ENCODE peak calls at places on chromosome 3, in ten cellular contexts. One of them, this sample, is unnamed.

GRCh38 chr3:115986555-115987207 is 363.4 kb downstream of the GAP43 start:
- DNase-seq in HTR-8/SVneo: no peak
- DNase-seq in DMS79: no peak
- DNase-seq in right cardiac atrium: no peak
- DNase-seq in mesenteric fat pad: no peak
- DNase-seq in effector memory CD8-positive, alpha-beta T cell: no peak
- DNase-seq in NT2/D1: no peak
- DNase-seq in substantia nigra: no peak
- DNase-seq in T-helper 2 cell: no peak
- DNase-seq in stomach: no peak
- DNase-seq in this sample: no peak

GRCh38 chr3:113712129-113712528 is 15.7 kb upstream of the USF3 start:
- DNase-seq in substantia nigra: no peak
- DNase-seq in right cardiac atrium: no peak
- DNase-seq in DMS79: no peak
- DNase-seq in NT2/D1: no peak
- DNase-seq in mesenteric fat pad: no peak
- DNase-seq in HTR-8/SVneo: no peak
- DNase-seq in T-helper 2 cell: no peak
- DNase-seq in stomach: no peak
- DNase-seq in effector memory CD8-positive, alpha-beta T cell: no peak
- DNase-seq in this sample: no peak

GRCh38 chr3:22121068-22121706 is 370.2 kb upstream of the ZNF385D start:
- DNase-seq in HTR-8/SVneo: no peak
- DNase-seq in NT2/D1: no peak
- DNase-seq in DMS79: no peak
- DNase-seq in right cardiac atrium: no peak
- DNase-seq in substantia nigra: no peak
- DNase-seq in effector memory CD8-positive, alpha-beta T cell: no peak
- DNase-seq in mesenteric fat pad: no peak
- DNase-seq in stomach: no peak
- DNase-seq in T-helper 2 cell: no peak
- DNase-seq in this sample: no peak

GRCh38 chr3:49554639-49555265 is 475 bp downstream of the BSN start:
- DNase-seq in effector memory CD8-positive, alpha-beta T cell: no peak
- DNase-seq in NT2/D1: no peak
- DNase-seq in stomach: peak; percentile 65
- DNase-seq in DMS79: no peak
- DNase-seq in mesenteric fat pad: no peak
- DNase-seq in substantia nigra: no peak
- DNase-seq in HTR-8/SVneo: peak; percentile 38
- DNase-seq in T-helper 2 cell: peak; percentile 39
- DNase-seq in right cardiac atrium: peak; percentile 42
- DNase-seq in this sample: no peak

GRCh38 chr3:17577795-17578520 is 164.5 kb downstream of the TBC1D5 start:
- DNase-seq in right cardiac atrium: no peak
- DNase-seq in effector memory CD8-positive, alpha-beta T cell: no peak
- DNase-seq in HTR-8/SVneo: no peak
- DNase-seq in mesenteric fat pad: no peak
- DNase-seq in substantia nigra: no peak
- DNase-seq in DMS79: no peak
- DNase-seq in stomach: no peak
- DNase-seq in T-helper 2 cell: no peak
- DNase-seq in NT2/D1: no peak
- DNase-seq in this sample: no peak

GRCh38 chr3:187807086-187807862 is 62.0 kb upstream of the BCL6 start:
- DNase-seq in HTR-8/SVneo: no peak
- DNase-seq in T-helper 2 cell: no peak
- DNase-seq in right cardiac atrium: no peak
- DNase-seq in effector memory CD8-positive, alpha-beta T cell: no peak
- DNase-seq in DMS79: no peak
- DNase-seq in mesenteric fat pad: no peak
- DNase-seq in substantia nigra: no peak
- DNase-seq in stomach: no peak
- DNase-seq in NT2/D1: no peak
- DNase-seq in this sample: no peak

GRCh38 chr3:27675287-27675686 is 46.8 kb downstream of the EOMES start:
- DNase-seq in DMS79: peak; percentile 19
- DNase-seq in substantia nigra: no peak
- DNase-seq in NT2/D1: no peak
- DNase-seq in effector memory CD8-positive, alpha-beta T cell: no peak
- DNase-seq in HTR-8/SVneo: no peak
- DNase-seq in T-helper 2 cell: no peak
- DNase-seq in mesenteric fat pad: no peak
- DNase-seq in stomach: no peak
- DNase-seq in right cardiac atrium: no peak
- DNase-seq in this sample: no peak

GRCh38 chr3:140093742-140094141 is 158.8 kb downstream of the CLSTN2 start:
- DNase-seq in NT2/D1: no peak
- DNase-seq in effector memory CD8-positive, alpha-beta T cell: no peak
- DNase-seq in DMS79: peak; percentile 87
- DNase-seq in stomach: peak; percentile 59
- DNase-seq in substantia nigra: no peak
- DNase-seq in right cardiac atrium: peak; percentile 71
- DNase-seq in HTR-8/SVneo: peak; percentile 11
- DNase-seq in T-helper 2 cell: no peak
- DNase-seq in mesenteric fat pad: no peak
- DNase-seq in this sample: no peak

GRCh38 chr3:172647823-172648222 is 63.0 kb downstream of the NCEH1 start:
- DNase-seq in substantia nigra: no peak
- DNase-seq in effector memory CD8-positive, alpha-beta T cell: no peak
- DNase-seq in right cardiac atrium: no peak
- DNase-seq in HTR-8/SVneo: no peak
- DNase-seq in stomach: peak; percentile 70
- DNase-seq in DMS79: peak; percentile 85
- DNase-seq in mesenteric fat pad: no peak
- DNase-seq in NT2/D1: no peak
- DNase-seq in T-helper 2 cell: no peak
- DNase-seq in this sample: no peak

GRCh38 chr3:104323226-104323625 is 1043.5 kb upstream of the ALCAM start:
- DNase-seq in NT2/D1: peak; percentile 15
- DNase-seq in T-helper 2 cell: no peak
- DNase-seq in mesenteric fat pad: peak; percentile 22
- DNase-seq in DMS79: no peak
- DNase-seq in right cardiac atrium: no peak
- DNase-seq in stomach: no peak
- DNase-seq in HTR-8/SVneo: no peak
- DNase-seq in effector memory CD8-positive, alpha-beta T cell: no peak
- DNase-seq in substantia nigra: no peak
- DNase-seq in this sample: no peak

GRCh38 chr3:55621648-55622047 is 134.5 kb upstream of the WNT5A start:
- DNase-seq in right cardiac atrium: no peak
- DNase-seq in effector memory CD8-positive, alpha-beta T cell: no peak
- DNase-seq in mesenteric fat pad: no peak
- DNase-seq in substantia nigra: no peak
- DNase-seq in HTR-8/SVneo: no peak
- DNase-seq in T-helper 2 cell: no peak
- DNase-seq in NT2/D1: no peak
- DNase-seq in stomach: no peak
- DNase-seq in DMS79: no peak
- DNase-seq in this sample: no peak

GRCh38 chr3:50639055-50639494 is 22.1 kb downstream of the MAPKAPK3 start:
- DNase-seq in effector memory CD8-positive, alpha-beta T cell: no peak
- DNase-seq in mesenteric fat pad: no peak
- DNase-seq in DMS79: no peak
- DNase-seq in substantia nigra: no peak
- DNase-seq in HTR-8/SVneo: no peak
- DNase-seq in T-helper 2 cell: no peak
- DNase-seq in NT2/D1: no peak
- DNase-seq in stomach: peak; percentile 31
- DNase-seq in right cardiac atrium: no peak
- DNase-seq in this sample: no peak

GRCh38 chr3:105614288-105615030 is 247.8 kb downstream of the ALCAM start:
- DNase-seq in DMS79: no peak
- DNase-seq in NT2/D1: no peak
- DNase-seq in HTR-8/SVneo: no peak
- DNase-seq in T-helper 2 cell: no peak
- DNase-seq in stomach: no peak
- DNase-seq in mesenteric fat pad: no peak
- DNase-seq in right cardiac atrium: no peak
- DNase-seq in substantia nigra: no peak
- DNase-seq in effector memory CD8-positive, alpha-beta T cell: no peak
- DNase-seq in this sample: no peak

GRCh38 chr3:60322334-60322856 is 928.9 kb downstream of the FHIT start:
- DNase-seq in substantia nigra: no peak
- DNase-seq in HTR-8/SVneo: no peak
- DNase-seq in mesenteric fat pad: no peak
- DNase-seq in effector memory CD8-positive, alpha-beta T cell: no peak
- DNase-seq in NT2/D1: no peak
- DNase-seq in stomach: no peak
- DNase-seq in T-helper 2 cell: no peak
- DNase-seq in DMS79: no peak
- DNase-seq in right cardiac atrium: no peak
- DNase-seq in this sample: no peak

GRCh38 chr3:85081191-85081895 is 122.6 kb downstream of the CADM2 start:
- DNase-seq in substantia nigra: peak; percentile 51
- DNase-seq in NT2/D1: no peak
- DNase-seq in right cardiac atrium: peak; percentile 14
- DNase-seq in T-helper 2 cell: no peak
- DNase-seq in HTR-8/SVneo: peak; percentile 2
- DNase-seq in effector memory CD8-positive, alpha-beta T cell: no peak
- DNase-seq in DMS79: no peak
- DNase-seq in mesenteric fat pad: no peak
- DNase-seq in stomach: no peak
- DNase-seq in this sample: peak; percentile 54

GRCh38 chr3:184443364-184443763 is 63.5 kb downstream of the CHRD start:
- DNase-seq in substantia nigra: no peak
- DNase-seq in NT2/D1: no peak
- DNase-seq in effector memory CD8-positive, alpha-beta T cell: no peak
- DNase-seq in DMS79: no peak
- DNase-seq in mesenteric fat pad: no peak
- DNase-seq in stomach: no peak
- DNase-seq in HTR-8/SVneo: no peak
- DNase-seq in T-helper 2 cell: no peak
- DNase-seq in right cardiac atrium: no peak
- DNase-seq in this sample: no peak

GRCh38 chr3:80733522-80734176 is 965.9 kb upstream of the ROBO1 start:
- DNase-seq in right cardiac atrium: peak; percentile 12
- DNase-seq in effector memory CD8-positive, alpha-beta T cell: no peak
- DNase-seq in T-helper 2 cell: no peak
- DNase-seq in substantia nigra: no peak
- DNase-seq in DMS79: no peak
- DNase-seq in NT2/D1: no peak
- DNase-seq in HTR-8/SVneo: peak; percentile 3
- DNase-seq in mesenteric fat pad: no peak
- DNase-seq in stomach: peak; percentile 57
- DNase-seq in this sample: no peak

GRCh38 chr3:133956982-133957381 is 61.3 kb upstream of the RAB6B start:
- DNase-seq in stomach: no peak
- DNase-seq in substantia nigra: no peak
- DNase-seq in NT2/D1: no peak
- DNase-seq in T-helper 2 cell: no peak
- DNase-seq in right cardiac atrium: no peak
- DNase-seq in DMS79: no peak
- DNase-seq in effector memory CD8-positive, alpha-beta T cell: no peak
- DNase-seq in HTR-8/SVneo: no peak
- DNase-seq in mesenteric fat pad: no peak
- DNase-seq in this sample: no peak

GRCh38 chr3:50539887-50540286 is 27.7 kb downstream of the C3orf18 start:
- DNase-seq in NT2/D1: no peak
- DNase-seq in substantia nigra: no peak
- DNase-seq in DMS79: no peak
- DNase-seq in mesenteric fat pad: no peak
- DNase-seq in stomach: no peak
- DNase-seq in HTR-8/SVneo: no peak
- DNase-seq in right cardiac atrium: no peak
- DNase-seq in T-helper 2 cell: no peak
- DNase-seq in effector memory CD8-positive, alpha-beta T cell: no peak
- DNase-seq in this sample: no peak

GRCh38 chr3:63960048-63960711 is 48.0 kb upstream of the SCAANT1 start:
- DNase-seq in effector memory CD8-positive, alpha-beta T cell: no peak
- DNase-seq in NT2/D1: no peak
- DNase-seq in stomach: peak; percentile 43
- DNase-seq in right cardiac atrium: peak; percentile 37
- DNase-seq in T-helper 2 cell: no peak
- DNase-seq in DMS79: no peak
- DNase-seq in substantia nigra: peak; percentile 14
- DNase-seq in HTR-8/SVneo: no peak
- DNase-seq in mesenteric fat pad: no peak
- DNase-seq in this sample: no peak

GRCh38 chr3:110193114-110193513 is 855.8 kb upstream of the DPPA4 start:
- DNase-seq in NT2/D1: no peak
- DNase-seq in right cardiac atrium: no peak
- DNase-seq in mesenteric fat pad: no peak
- DNase-seq in DMS79: no peak
- DNase-seq in stomach: no peak
- DNase-seq in HTR-8/SVneo: no peak
- DNase-seq in substantia nigra: no peak
- DNase-seq in T-helper 2 cell: no peak
- DNase-seq in effector memory CD8-positive, alpha-beta T cell: no peak
- DNase-seq in this sample: no peak